ENCODE peak calls at places on chromosomes 3 and 15, in four cellular contexts. G is ovary, E is stomach, W is transverse colon. D is an unnamed sample.

GRCh38 chr3:4416961-4417360 is 50.1 kb downstream of the SUMF1 start:
- DNase-seq in G (no peak), E (no peak), W (no peak), D (no peak)

GRCh38 chr15:91824256-91824655 is 29.3 kb upstream of the SLCO3A1 start:
- DNase-seq in G (no peak), E (no peak), W (no peak), D (peak)

GRCh38 chr15:57654136-57654845 is 52.2 kb upstream of the POLR2M start:
- DNase-seq in G (no peak), E (no peak), W (no peak), D (no peak)

GRCh38 chr15:38212759-38213158 is 39.9 kb upstream of the SPRED1 start:
- DNase-seq in G (no peak), E (no peak), W (no peak), D (no peak)

GRCh38 chr3:168034152-168034928 is 61.4 kb downstream of the GOLIM4 start:
- DNase-seq in G (no peak), E (no peak), W (no peak), D (no peak)

GRCh38 chr3:124597273-124597672 is 133.0 kb upstream of the UMPS start:
- DNase-seq in G (no peak), E (no peak), W (no peak), D (no peak)

GRCh38 chr3:126649556-126650092 is 5.3 kb downstream of the TXNRD3 start:
- DNase-seq in G (no peak), E (no peak), W (no peak), D (no peak)

GRCh38 chr15:42608110-42608531 is 32.7 kb downstream of the STARD9 start:
- DNase-seq in G (no peak), E (no peak), W (peak), D (no peak)

GRCh38 chr15:32766101-32766500 is 48.3 kb downstream of the GREM1 start:
- DNase-seq in G (no peak), E (no peak), W (no peak), D (no peak)

GRCh38 chr3:197088370-197088769 is 58.8 kb upstream of the MELTF start:
- DNase-seq in G (no peak), E (no peak), W (no peak), D (no peak)

GRCh38 chr3:185498503-185499396 is at the start of gene TMEM41A:
- DNase-seq in G (peak), E (peak), W (peak), D (peak)
- TF ChIP-seq POLR2A in G (peak), E (peak), W (peak), D (peak)

DNA sequence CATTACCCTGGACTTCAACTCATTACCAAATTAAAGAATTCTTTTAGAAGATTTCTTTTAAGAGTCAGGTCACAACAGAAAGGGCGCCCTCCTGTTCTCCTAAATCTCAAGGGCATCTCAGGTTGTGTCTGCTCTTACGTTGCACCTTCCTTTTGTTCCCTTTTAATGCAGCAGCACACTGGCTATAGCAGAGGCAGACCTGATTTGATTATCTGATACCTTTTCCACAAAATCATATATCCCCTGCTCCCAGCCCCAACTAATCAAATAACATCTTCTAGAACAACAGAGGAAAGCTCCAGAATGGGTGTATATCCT is 40.1 kb downstream of the TIGIT start:
- DNase-seq in G (no peak), E (no peak), W (no peak), D (no peak)
- TF ChIP-seq POLR2A in G (no peak), E (no peak), W (no peak), D (no peak)

GRCh38 chr3:157129782-157130137 is 30.2 kb downstream of the CCNL1 start:
- DNase-seq in G (no peak), E (peak), W (peak), D (peak)
- TF ChIP-seq POLR2A in G (no peak), E (no peak), W (no peak), D (no peak)

DNA sequence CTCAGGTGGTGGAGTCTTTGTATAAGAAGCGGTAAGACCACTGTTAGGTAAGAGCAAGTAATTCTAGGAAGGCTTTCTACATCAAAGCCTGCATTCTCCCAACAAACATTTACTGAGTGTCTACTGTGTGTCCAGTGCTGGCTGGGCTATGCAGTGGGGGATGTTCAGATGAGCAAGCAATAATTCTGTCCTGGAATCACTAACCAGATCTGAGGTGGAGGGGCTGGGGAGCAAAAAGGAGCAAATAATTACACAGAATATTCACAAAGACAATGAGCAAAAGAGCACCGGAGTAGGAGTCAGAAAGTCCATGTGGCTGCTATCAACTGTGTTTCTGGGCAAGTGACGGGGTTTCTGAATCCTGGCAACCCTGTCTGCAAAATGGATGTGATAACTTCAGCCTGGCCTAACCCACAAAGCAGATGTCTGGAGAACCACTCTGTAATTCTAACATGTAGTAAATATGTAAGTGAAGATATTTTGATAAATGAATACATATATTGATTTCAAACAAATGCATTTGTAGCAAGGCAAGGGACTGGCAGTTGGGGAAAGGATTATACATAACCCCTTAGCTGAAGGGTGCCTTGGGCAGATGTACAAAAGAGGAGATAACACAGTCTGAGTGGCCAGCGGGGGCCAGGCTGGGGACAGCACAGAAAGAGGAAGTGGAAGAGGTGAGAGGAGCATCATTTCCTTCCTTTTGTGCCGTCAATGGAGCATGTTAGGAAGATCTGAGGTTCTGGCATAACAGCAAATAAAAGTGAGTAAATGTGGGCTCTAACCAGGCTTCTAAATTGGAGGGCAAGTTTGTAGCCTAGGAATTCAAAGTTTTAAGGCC is 28.8 kb downstream of the CYP8B1 start:
- DNase-seq in G (no peak), E (no peak), W (peak), D (no peak)
- TF ChIP-seq POLR2A in G (no peak), E (no peak), W (no peak), D (no peak)

D was measured in testis.